ENCODE peak calls at places on chromosomes 3 and 15, in five cellular contexts. U, G, B, L and I are unnamed samples. For H3K36me3, the result is how much of the 10 kb centered on the place peaks cover.

GRCh38 chr3:54822206-54822605 is 105.7 kb downstream of the LRTM1 start:
- DNase-seq in U (no peak), G (no peak), B (peak), L (no peak), I (no peak)

GRCh38 chr3:71859128-71859519 is 74.2 kb upstream of the PROK2 start:
- DNase-seq in U (peak), G (no peak), B (no peak), L (no peak), I (peak)

GRCh38 chr3:44969170-44969569 is 6.8 kb downstream of the ZDHHC3 start:
- DNase-seq in U (peak), G (no peak), B (no peak), L (peak), I (no peak)

GRCh38 chr15:87496109-87496508 is 760.4 kb downstream of the NTRK3 start:
- DNase-seq in U (no peak), G (no peak), B (no peak), L (no peak), I (no peak)

GRCh38 chr3:139173372-139174108 is 128.8 kb upstream of the PRR23C start:
- DNase-seq in U (no peak), G (no peak), B (peak), L (no peak), I (no peak)

GRCh38 chr3:195736866-195737490 is 16.2 kb downstream of the MUC20 start:
- DNase-seq in U (no peak), G (no peak), B (no peak), L (no peak), I (no peak)

GRCh38 chr15:99421172-99421656 is 144.6 kb upstream of the MEF2A start:
- DNase-seq in U (no peak), G (no peak), B (no peak), L (peak), I (no peak)

GRCh38 chr3:76222115-76222652 is 436.8 kb upstream of the ZNF717 start:
- DNase-seq in U (no peak), G (no peak), B (no peak), L (no peak), I (no peak)

GRCh38 chr3:119227064-119227850 is 13.4 kb downstream of the B4GALT4 start:
- DNase-seq in U (no peak), G (no peak), B (no peak), L (no peak), I (no peak)
- H3K36me3 ChIP-seq in U (under half), G (under half), B (under half), L (half or more), I (under half)

GRCh38 chr3:79767953-79768282 is at the start of gene ROBO1:
- DNase-seq in U (peak), G (no peak), B (no peak), L (no peak), I (no peak)
- H3K4me3 ChIP-seq in U (peak), G (no peak), B (no peak), L (no peak), I (no peak)

GRCh38 chr3:39095146-39095677 is 12.2 kb downstream of the GORASP1 start:
- DNase-seq in U (no peak), G (no peak), B (no peak), L (no peak), I (no peak)

GRCh38 chr3:39098473-39099000 is 8.9 kb downstream of the GORASP1 start:
- DNase-seq in U (no peak), G (no peak), B (no peak), L (no peak), I (no peak)

GRCh38 chr3:39095778-39096177 is 11.6 kb downstream of the GORASP1 start:
- DNase-seq in U (no peak), G (no peak), B (no peak), L (no peak), I (no peak)

GRCh38 chr3:39097716-39098472 is 9.5 kb downstream of the GORASP1 start:
- DNase-seq in U (no peak), G (no peak), B (no peak), L (no peak), I (no peak)

DNA sequence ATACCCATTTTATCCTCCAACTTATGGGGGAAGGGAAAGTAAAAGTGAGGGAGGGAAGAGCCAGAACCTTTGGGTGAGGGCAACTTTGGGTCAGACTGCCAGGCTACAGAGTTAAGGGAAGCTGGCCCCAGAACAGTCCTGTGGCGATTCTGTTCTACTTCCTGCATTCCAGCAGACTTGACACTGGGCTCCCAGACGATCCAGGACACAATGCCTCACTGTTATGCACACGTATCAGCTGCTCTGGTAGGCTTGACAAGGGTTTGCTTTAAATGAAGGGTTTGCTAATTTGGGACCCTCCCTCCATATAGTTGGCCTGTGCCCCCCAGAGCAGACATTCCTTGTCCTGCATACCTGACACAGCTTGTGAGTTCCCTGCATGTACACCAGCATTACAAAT is 10.7 kb downstream of the GORASP1 start:
- DNase-seq in U (no peak), G (no peak), B (no peak), L (no peak), I (no peak)
- H3K36me3 ChIP-seq in U (under half), G (under half), B (half or more), L (half or more), I (under half)

DNA sequence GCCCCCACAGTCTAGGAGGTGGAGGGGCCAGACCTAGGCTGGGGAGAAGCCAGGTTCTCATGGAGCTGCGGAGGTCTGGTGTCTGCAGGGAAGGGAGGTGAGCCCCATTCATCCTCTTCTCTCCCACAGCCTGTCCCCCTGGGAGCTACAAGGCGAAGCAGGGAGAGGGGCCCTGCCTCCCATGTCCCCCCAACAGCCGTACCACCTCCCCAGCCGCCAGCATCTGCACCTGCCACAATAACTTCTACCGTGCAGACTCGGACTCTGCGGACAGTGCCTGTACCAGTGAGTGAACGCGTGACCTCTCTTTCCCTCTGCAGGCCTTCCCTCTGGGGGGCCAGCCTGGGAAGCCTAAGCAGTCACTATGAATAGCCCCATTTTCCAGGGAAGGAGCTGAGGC is 14.1 kb downstream of the EPHB3 start:
- DNase-seq in U (no peak), G (no peak), B (no peak), L (no peak), I (no peak)
- H3K4me3 ChIP-seq in U (no peak), G (no peak), B (no peak), L (no peak), I (no peak)

GRCh38 chr3:32488609-32489008 is 14.0 kb downstream of the CMTM6 start:
- DNase-seq in U (no peak), G (no peak), B (no peak), L (no peak), I (no peak)
- H3K36me3 ChIP-seq in U (under half), G (under half), B (under half), L (half or more), I (under half)

DNA sequence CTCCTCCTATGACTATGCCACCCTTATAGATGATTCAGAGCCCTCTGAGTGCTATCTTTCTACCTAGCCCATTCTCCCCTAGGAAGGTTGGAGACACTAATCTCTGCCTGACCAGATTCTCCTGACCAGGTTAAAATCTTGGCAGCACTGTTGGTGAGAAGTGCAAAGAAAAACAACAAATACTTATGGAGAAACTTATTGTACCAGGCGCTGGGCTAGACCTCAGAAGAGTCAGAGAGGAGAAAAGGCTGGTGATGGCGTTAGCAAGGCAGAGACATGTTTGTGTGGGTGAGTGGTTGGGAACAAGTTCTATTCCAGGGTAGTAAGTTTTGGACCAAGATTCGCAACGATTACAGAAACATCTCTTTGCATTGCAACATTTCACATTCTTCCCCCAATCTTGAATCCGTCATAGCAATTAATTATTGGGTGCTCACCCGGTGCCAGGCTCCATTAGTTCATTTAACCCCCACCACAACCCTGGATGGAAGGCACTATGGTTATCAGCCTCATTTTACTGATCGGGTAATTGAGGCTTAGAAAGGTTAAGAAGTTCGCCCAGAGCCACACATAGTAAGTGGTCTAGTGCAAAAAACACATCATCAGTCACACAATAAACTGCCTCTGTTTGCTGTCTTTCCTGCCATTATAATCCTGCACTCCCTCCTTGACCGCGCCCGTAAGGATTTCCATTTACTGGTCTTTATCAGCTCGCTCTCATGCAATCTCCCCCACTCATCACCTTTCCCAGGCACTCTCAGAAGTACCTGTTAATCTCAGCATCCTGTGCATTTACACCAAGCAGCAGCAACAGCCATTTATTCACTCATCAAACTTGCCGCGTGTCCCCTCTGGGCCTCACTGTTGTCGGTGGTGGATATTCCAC is 672 bp upstream of the TSPAN3 start:
- DNase-seq in U (no peak), G (no peak), B (no peak), L (no peak), I (no peak)
- H3K4me3 ChIP-seq in U (peak), G (peak), B (no peak), L (peak), I (peak)

GRCh38 chr3:53109190-53109589 is 21.0 kb downstream of the RFT1 start:
- DNase-seq in U (no peak), G (no peak), B (no peak), L (no peak), I (no peak)
- H3K36me3 ChIP-seq in U (under half), G (under half), B (under half), L (half or more), I (under half)

DNA sequence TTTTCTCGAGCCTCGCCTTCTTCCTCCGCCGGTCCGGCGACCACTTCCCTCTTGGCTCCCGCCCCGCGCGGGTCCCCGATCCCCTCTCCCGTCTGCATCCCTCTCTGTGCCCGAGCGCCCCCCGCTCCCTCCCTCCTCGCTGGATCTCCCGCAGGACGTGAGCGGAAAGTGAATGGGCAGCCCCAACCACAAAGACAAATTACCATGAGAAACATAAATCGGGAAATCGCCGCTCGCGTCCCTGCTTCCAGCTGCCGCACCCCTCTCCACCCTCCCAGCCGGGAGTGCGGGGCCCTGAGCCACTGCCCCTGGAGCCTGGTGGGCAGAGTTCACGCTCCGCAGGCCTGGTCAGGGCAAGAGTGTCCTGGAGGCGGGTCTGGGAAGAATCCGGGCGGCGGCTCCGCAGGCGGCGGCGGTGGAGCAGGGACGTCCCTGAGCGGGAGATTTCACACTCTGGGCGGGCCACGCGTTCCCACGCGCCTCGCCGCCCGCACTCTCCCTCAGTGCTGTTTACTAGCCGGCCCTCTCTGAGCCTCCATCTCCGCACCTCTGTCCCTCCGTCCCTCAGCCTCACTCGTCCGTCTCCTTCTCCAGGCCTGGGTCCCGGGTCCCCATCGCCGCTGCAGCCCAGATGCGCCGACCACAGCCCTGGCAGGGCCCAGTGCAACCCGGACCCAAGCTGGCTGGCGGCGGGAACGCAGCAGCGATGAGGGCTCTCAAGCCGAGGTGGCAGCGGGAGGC is 842 bp downstream of the SEMA5B start:
- DNase-seq in U (peak), G (peak), B (peak), L (peak), I (no peak)
- H3K4me3 ChIP-seq in U (peak), G (peak), B (peak), L (peak), I (peak)

DNA sequence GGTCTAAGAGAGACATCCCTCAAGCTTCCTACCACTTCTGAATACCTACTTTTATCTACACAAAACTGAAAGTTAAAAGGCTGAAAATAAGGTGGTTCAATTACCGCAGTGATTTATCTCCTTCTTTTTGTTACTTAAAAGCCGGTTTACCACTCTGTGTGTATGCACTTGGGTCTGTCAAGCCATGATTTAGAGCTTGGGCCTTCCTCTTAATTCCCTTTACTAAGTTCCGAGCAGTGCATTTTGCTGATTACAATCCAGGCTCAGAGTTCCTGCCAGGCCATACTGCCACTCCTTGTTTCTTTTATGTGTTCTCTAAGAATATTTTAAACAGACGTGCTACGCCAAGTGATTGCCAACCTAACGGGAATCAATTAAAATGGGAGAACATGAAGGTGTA is 16.5 kb downstream of the KCTD6 start:
- DNase-seq in U (no peak), G (no peak), B (no peak), L (no peak), I (no peak)
- H3K36me3 ChIP-seq in U (under half), G (under half), B (under half), L (under half), I (under half)